ENCODE peak calls at places on chromosomes 1 and 21, in nine cellular contexts. One of them, this sample, is unnamed.

GRCh38 chr21:16187603-16188002 is 457.8 kb downstream of the USP25 start:
- DNase-seq in GM12865: no peak
- DNase-seq in left ventricle myocardium inferior: no peak
- DNase-seq in thoracic aorta: no peak
- DNase-seq in astrocyte of the cerebellum: no peak
- DNase-seq in stomach: no peak
- DNase-seq in esophagus muscularis mucosa: no peak
- DNase-seq in right lobe of liver: no peak
- DNase-seq in BJ: no peak
- DNase-seq in this sample: no peak

GRCh38 chr1:214584805-214585766 is 17.9 kb upstream of the CENPF start:
- DNase-seq in GM12865: peak
- DNase-seq in left ventricle myocardium inferior: no peak
- DNase-seq in thoracic aorta: no peak
- DNase-seq in astrocyte of the cerebellum: no peak
- DNase-seq in stomach: no peak
- DNase-seq in esophagus muscularis mucosa: no peak
- DNase-seq in right lobe of liver: no peak
- DNase-seq in BJ: no peak
- DNase-seq in this sample: no peak

GRCh38 chr1:15465674-15466073 is 9.1 kb downstream of the CELA2A start:
- DNase-seq in GM12865: no peak
- DNase-seq in left ventricle myocardium inferior: no peak
- DNase-seq in thoracic aorta: no peak
- DNase-seq in astrocyte of the cerebellum: no peak
- DNase-seq in stomach: no peak
- DNase-seq in esophagus muscularis mucosa: no peak
- DNase-seq in right lobe of liver: no peak
- DNase-seq in BJ: no peak
- DNase-seq in this sample: no peak

GRCh38 chr1:97743129-97743528 is 177.7 kb downstream of the DPYD start:
- DNase-seq in GM12865: no peak
- DNase-seq in left ventricle myocardium inferior: no peak
- DNase-seq in thoracic aorta: no peak
- DNase-seq in astrocyte of the cerebellum: no peak
- DNase-seq in stomach: no peak
- DNase-seq in esophagus muscularis mucosa: no peak
- DNase-seq in right lobe of liver: no peak
- DNase-seq in BJ: no peak
- DNase-seq in this sample: no peak

GRCh38 chr1:6599141-6599975 is 3.3 kb downstream of the KLHL21 start:
- DNase-seq in GM12865: peak
- DNase-seq in left ventricle myocardium inferior: no peak
- DNase-seq in thoracic aorta: no peak
- DNase-seq in astrocyte of the cerebellum: no peak
- DNase-seq in stomach: no peak
- DNase-seq in esophagus muscularis mucosa: no peak
- DNase-seq in right lobe of liver: peak
- DNase-seq in BJ: no peak
- DNase-seq in this sample: no peak

GRCh38 chr1:95084317-95085176 is 11.8 kb upstream of the ALG14 start:
- DNase-seq in GM12865: peak
- DNase-seq in left ventricle myocardium inferior: no peak
- DNase-seq in thoracic aorta: no peak
- DNase-seq in astrocyte of the cerebellum: no peak
- DNase-seq in stomach: no peak
- DNase-seq in esophagus muscularis mucosa: no peak
- DNase-seq in right lobe of liver: no peak
- DNase-seq in BJ: no peak
- DNase-seq in this sample: no peak

GRCh38 chr1:55255901-55256300 is 40.7 kb upstream of the USP24 start:
- DNase-seq in GM12865: peak
- DNase-seq in left ventricle myocardium inferior: no peak
- DNase-seq in thoracic aorta: no peak
- DNase-seq in astrocyte of the cerebellum: no peak
- DNase-seq in stomach: no peak
- DNase-seq in esophagus muscularis mucosa: no peak
- DNase-seq in right lobe of liver: no peak
- DNase-seq in BJ: no peak
- DNase-seq in this sample: no peak

GRCh38 chr1:224054012-224054411 is 59.9 kb upstream of the FBXO28 start:
- DNase-seq in GM12865: no peak
- DNase-seq in left ventricle myocardium inferior: no peak
- DNase-seq in thoracic aorta: no peak
- DNase-seq in astrocyte of the cerebellum: no peak
- DNase-seq in stomach: no peak
- DNase-seq in esophagus muscularis mucosa: no peak
- DNase-seq in right lobe of liver: no peak
- DNase-seq in BJ: no peak
- DNase-seq in this sample: no peak

GRCh38 chr1:183810756-183811155 is 5.8 kb downstream of the RGL1 start:
- DNase-seq in GM12865: no peak
- DNase-seq in left ventricle myocardium inferior: no peak
- DNase-seq in thoracic aorta: no peak
- DNase-seq in astrocyte of the cerebellum: no peak
- DNase-seq in stomach: no peak
- DNase-seq in esophagus muscularis mucosa: no peak
- DNase-seq in right lobe of liver: no peak
- DNase-seq in BJ: no peak
- DNase-seq in this sample: no peak

GRCh38 chr21:42847051-42847707 is 32.2 kb downstream of the WDR4 start:
- DNase-seq in GM12865: no peak
- DNase-seq in left ventricle myocardium inferior: peak
- DNase-seq in thoracic aorta: no peak
- DNase-seq in astrocyte of the cerebellum: no peak
- DNase-seq in stomach: no peak
- DNase-seq in esophagus muscularis mucosa: no peak
- DNase-seq in right lobe of liver: no peak
- DNase-seq in BJ: no peak
- DNase-seq in this sample: no peak

GRCh38 chr21:36135391-36136094 is 664 bp downstream of the CBR3 start:
- DNase-seq in GM12865: peak
- DNase-seq in left ventricle myocardium inferior: peak
- DNase-seq in thoracic aorta: no peak
- DNase-seq in astrocyte of the cerebellum: peak
- DNase-seq in stomach: peak
- DNase-seq in esophagus muscularis mucosa: peak
- DNase-seq in right lobe of liver: peak
- DNase-seq in BJ: peak
- DNase-seq in this sample: no peak

GRCh38 chr1:186152227-186152944 is 222.7 kb downstream of the TPR start:
- DNase-seq in GM12865: no peak
- DNase-seq in left ventricle myocardium inferior: no peak
- DNase-seq in thoracic aorta: no peak
- DNase-seq in astrocyte of the cerebellum: peak
- DNase-seq in stomach: no peak
- DNase-seq in esophagus muscularis mucosa: no peak
- DNase-seq in right lobe of liver: no peak
- DNase-seq in BJ: peak
- DNase-seq in this sample: peak

GRCh38 chr1:7261490-7261889 is 476.2 kb downstream of the CAMTA1 start:
- DNase-seq in GM12865: no peak
- DNase-seq in left ventricle myocardium inferior: no peak
- DNase-seq in thoracic aorta: no peak
- DNase-seq in astrocyte of the cerebellum: no peak
- DNase-seq in stomach: no peak
- DNase-seq in esophagus muscularis mucosa: peak
- DNase-seq in right lobe of liver: no peak
- DNase-seq in BJ: no peak
- DNase-seq in this sample: no peak

GRCh38 chr1:227907439-227908015 is 40.2 kb downstream of the WNT9A start:
- DNase-seq in GM12865: no peak
- DNase-seq in left ventricle myocardium inferior: no peak
- DNase-seq in thoracic aorta: no peak
- DNase-seq in astrocyte of the cerebellum: no peak
- DNase-seq in stomach: no peak
- DNase-seq in esophagus muscularis mucosa: no peak
- DNase-seq in right lobe of liver: no peak
- DNase-seq in BJ: no peak
- DNase-seq in this sample: no peak

GRCh38 chr1:24248859-24249258 is 61.8 kb upstream of the IFNLR1 start:
- DNase-seq in GM12865: peak
- DNase-seq in left ventricle myocardium inferior: no peak
- DNase-seq in thoracic aorta: no peak
- DNase-seq in astrocyte of the cerebellum: no peak
- DNase-seq in stomach: no peak
- DNase-seq in esophagus muscularis mucosa: no peak
- DNase-seq in right lobe of liver: no peak
- DNase-seq in BJ: no peak
- DNase-seq in this sample: no peak

GRCh38 chr1:204013052-204013451 is 59.9 kb upstream of the SOX13 start:
- DNase-seq in GM12865: no peak
- DNase-seq in left ventricle myocardium inferior: no peak
- DNase-seq in thoracic aorta: no peak
- DNase-seq in astrocyte of the cerebellum: no peak
- DNase-seq in stomach: no peak
- DNase-seq in esophagus muscularis mucosa: no peak
- DNase-seq in right lobe of liver: no peak
- DNase-seq in BJ: no peak
- DNase-seq in this sample: no peak

GRCh38 chr1:38613996-38614395 is 245.6 kb downstream of the RRAGC start:
- DNase-seq in GM12865: no peak
- DNase-seq in left ventricle myocardium inferior: peak
- DNase-seq in thoracic aorta: no peak
- DNase-seq in astrocyte of the cerebellum: no peak
- DNase-seq in stomach: no peak
- DNase-seq in esophagus muscularis mucosa: peak
- DNase-seq in right lobe of liver: no peak
- DNase-seq in BJ: no peak
- DNase-seq in this sample: no peak

GRCh38 chr1:6301526-6301925 is 40.6 kb upstream of the GPR153 start:
- DNase-seq in GM12865: no peak
- DNase-seq in left ventricle myocardium inferior: no peak
- DNase-seq in thoracic aorta: no peak
- DNase-seq in astrocyte of the cerebellum: no peak
- DNase-seq in stomach: no peak
- DNase-seq in esophagus muscularis mucosa: no peak
- DNase-seq in right lobe of liver: no peak
- DNase-seq in BJ: no peak
- DNase-seq in this sample: no peak

GRCh38 chr1:153393926-153394325 is 3.1 kb upstream of the S100A8 start:
- DNase-seq in GM12865: no peak
- DNase-seq in left ventricle myocardium inferior: no peak
- DNase-seq in thoracic aorta: no peak
- DNase-seq in astrocyte of the cerebellum: no peak
- DNase-seq in stomach: no peak
- DNase-seq in esophagus muscularis mucosa: no peak
- DNase-seq in right lobe of liver: no peak
- DNase-seq in BJ: no peak
- DNase-seq in this sample: no peak
- TF ChIP-seq CTCF in GM12865: no peak
- TF ChIP-seq CTCF in left ventricle myocardium inferior: no peak
- TF ChIP-seq CTCF in thoracic aorta: no peak
- TF ChIP-seq CTCF in astrocyte of the cerebellum: no peak
- TF ChIP-seq CTCF in stomach: no peak
- TF ChIP-seq CTCF in esophagus muscularis mucosa: no peak
- TF ChIP-seq CTCF in right lobe of liver: no peak
- TF ChIP-seq CTCF in BJ: no peak
- TF ChIP-seq CTCF in this sample: no peak

GRCh38 chr1:91949356-91949699 is at the start of gene BRDT:
- DNase-seq in GM12865: no peak
- DNase-seq in left ventricle myocardium inferior: no peak
- DNase-seq in thoracic aorta: no peak
- DNase-seq in astrocyte of the cerebellum: no peak
- DNase-seq in stomach: no peak
- DNase-seq in esophagus muscularis mucosa: no peak
- DNase-seq in right lobe of liver: no peak
- DNase-seq in BJ: no peak
- DNase-seq in this sample: no peak
- H3K4me3 ChIP-seq in GM12865: no peak
- H3K4me3 ChIP-seq in left ventricle myocardium inferior: no peak
- H3K4me3 ChIP-seq in thoracic aorta: no peak
- H3K4me3 ChIP-seq in astrocyte of the cerebellum: no peak
- H3K4me3 ChIP-seq in stomach: no peak
- H3K4me3 ChIP-seq in esophagus muscularis mucosa: no peak
- H3K4me3 ChIP-seq in right lobe of liver: no peak
- H3K4me3 ChIP-seq in BJ: no peak
- H3K4me3 ChIP-seq in this sample: no peak

GRCh38 chr21:17733209-17733608 is 85.9 kb downstream of the C21orf91 start:
- DNase-seq in GM12865: no peak
- DNase-seq in left ventricle myocardium inferior: no peak
- DNase-seq in thoracic aorta: no peak
- DNase-seq in astrocyte of the cerebellum: no peak
- DNase-seq in stomach: no peak
- DNase-seq in esophagus muscularis mucosa: no peak
- DNase-seq in right lobe of liver: no peak
- DNase-seq in BJ: no peak
- DNase-seq in this sample: no peak
- TF ChIP-seq CTCF in GM12865: no peak
- TF ChIP-seq CTCF in left ventricle myocardium inferior: no peak
- TF ChIP-seq CTCF in thoracic aorta: no peak
- TF ChIP-seq CTCF in astrocyte of the cerebellum: no peak
- TF ChIP-seq CTCF in stomach: no peak
- TF ChIP-seq CTCF in esophagus muscularis mucosa: no peak
- TF ChIP-seq CTCF in right lobe of liver: no peak
- TF ChIP-seq CTCF in BJ: no peak
- TF ChIP-seq CTCF in this sample: no peak

GRCh38 chr1:150066838-150067183 is 765 bp upstream of the VPS45 start:
- DNase-seq in GM12865: peak
- DNase-seq in left ventricle myocardium inferior: peak
- DNase-seq in thoracic aorta: no peak
- DNase-seq in astrocyte of the cerebellum: no peak
- DNase-seq in stomach: peak
- DNase-seq in esophagus muscularis mucosa: no peak
- DNase-seq in right lobe of liver: peak
- DNase-seq in BJ: no peak
- DNase-seq in this sample: no peak

GRCh38 chr1:150069923-150070322 is 2.3 kb downstream of the VPS45 start:
- DNase-seq in GM12865: no peak
- DNase-seq in left ventricle myocardium inferior: no peak
- DNase-seq in thoracic aorta: no peak
- DNase-seq in astrocyte of the cerebellum: no peak
- DNase-seq in stomach: no peak
- DNase-seq in esophagus muscularis mucosa: no peak
- DNase-seq in right lobe of liver: no peak
- DNase-seq in BJ: no peak
- DNase-seq in this sample: no peak

GRCh38 chr1:150065184-150065871 is 2.2 kb upstream of the VPS45 start:
- DNase-seq in GM12865: no peak
- DNase-seq in left ventricle myocardium inferior: no peak
- DNase-seq in thoracic aorta: no peak
- DNase-seq in astrocyte of the cerebellum: no peak
- DNase-seq in stomach: no peak
- DNase-seq in esophagus muscularis mucosa: no peak
- DNase-seq in right lobe of liver: no peak
- DNase-seq in BJ: peak
- DNase-seq in this sample: no peak

GRCh38 chr1:150067184-150068182 is at the start of gene VPS45:
- DNase-seq in GM12865: peak
- DNase-seq in left ventricle myocardium inferior: peak
- DNase-seq in thoracic aorta: peak
- DNase-seq in astrocyte of the cerebellum: peak
- DNase-seq in stomach: peak
- DNase-seq in esophagus muscularis mucosa: peak
- DNase-seq in right lobe of liver: peak
- DNase-seq in BJ: peak
- DNase-seq in this sample: peak

DNA sequence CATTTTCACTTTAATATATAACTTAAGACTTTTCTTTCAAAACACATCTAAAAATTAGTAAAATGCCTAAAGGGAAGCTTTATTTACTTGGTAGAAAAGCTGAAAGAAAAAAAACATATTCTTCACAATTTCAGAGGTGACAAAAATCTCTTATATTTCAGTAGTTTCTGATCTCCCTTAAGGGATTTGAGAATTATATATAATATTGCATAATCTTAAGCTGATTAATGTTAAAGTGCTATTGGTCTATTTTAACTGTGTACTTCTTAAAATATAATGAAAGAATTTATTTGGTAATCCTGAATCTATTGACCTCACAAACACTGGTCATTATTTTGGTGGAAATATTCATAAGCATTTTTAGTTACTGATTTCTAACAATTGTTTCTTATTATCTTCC is 1.2 kb upstream of the VPS45 start:
- DNase-seq in GM12865: no peak
- DNase-seq in left ventricle myocardium inferior: no peak
- DNase-seq in thoracic aorta: no peak
- DNase-seq in astrocyte of the cerebellum: no peak
- DNase-seq in stomach: no peak
- DNase-seq in esophagus muscularis mucosa: no peak
- DNase-seq in right lobe of liver: no peak
- DNase-seq in BJ: no peak
- DNase-seq in this sample: no peak
- H3K4me3 ChIP-seq in GM12865: peak
- H3K4me3 ChIP-seq in left ventricle myocardium inferior: peak
- H3K4me3 ChIP-seq in thoracic aorta: peak
- H3K4me3 ChIP-seq in astrocyte of the cerebellum: peak
- H3K4me3 ChIP-seq in stomach: peak
- H3K4me3 ChIP-seq in esophagus muscularis mucosa: peak
- H3K4me3 ChIP-seq in right lobe of liver: peak
- H3K4me3 ChIP-seq in BJ: peak
- H3K4me3 ChIP-seq in this sample: peak